ENCODE peak calls at places on chromosomes 2 and 18, in five cellular contexts. R, H, Q, L and I are unnamed samples.

GRCh38 chr18:75405341-75405740 is 22.2 kb downstream of the SMIM21 start:
- DNase-seq in L (no peak), H (no peak), Q (no peak), R (no peak), I (no peak)

GRCh38 chr2:109318150-109318948 is 189.3 kb downstream of the SH3RF3 start:
- DNase-seq in H (no peak), L (no peak), R (no peak), Q (no peak), I (no peak)

GRCh38 chr2:120441744-120442471 is 96.0 kb downstream of the INHBB start:
- DNase-seq in R (no peak), H (no peak), L (no peak), Q (no peak), I (peak)

GRCh38 chr18:9861933-9862332 is 23.8 kb upstream of the TXNDC2 start:
- DNase-seq in R (no peak), H (no peak), Q (no peak), L (no peak), I (no peak)

GRCh38 chr2:96842600-96842999 is 1.2 kb downstream of the ANKRD23 start:
- DNase-seq in H (no peak), L (no peak), Q (no peak), R (no peak), I (no peak)

GRCh38 chr2:133884739-133885381 is 316.6 kb upstream of the NCKAP5 start:
- DNase-seq in L (no peak), Q (no peak), H (no peak), R (no peak), I (no peak)

GRCh38 chr2:27494944-27495554 is at the start of gene FNDC4:
- DNase-seq in Q (no peak), L (no peak), R (no peak), H (no peak), I (no peak)

GRCh38 chr2:3959372-3959771 is 256.0 kb downstream of the DCDC2C start:
- DNase-seq in H (no peak), L (no peak), R (no peak), Q (peak), I (no peak)

GRCh38 chr2:179263460-179264237 is 983 bp downstream of the SESTD1 start:
- DNase-seq in H (peak), Q (peak), R (no peak), L (peak), I (peak)

GRCh38 chr18:58325521-58325908 is 281.5 kb downstream of the NEDD4L start:
- DNase-seq in L (no peak), Q (no peak), R (no peak), H (no peak), I (no peak)

GRCh38 chr2:209960676-209961630 is 41.5 kb upstream of the RPE start:
- DNase-seq in H (no peak), Q (peak), R (no peak), L (peak), I (peak)

GRCh38 chr2:23503682-23504081 is 118.7 kb downstream of the KLHL29 start:
- DNase-seq in R (no peak), L (no peak), Q (no peak), H (no peak), I (no peak)

GRCh38 chr18:49550621-49551020 is 11.2 kb upstream of the LIPG start:
- DNase-seq in H (no peak), L (no peak), Q (no peak), R (no peak), I (no peak)

GRCh38 chr2:43073373-43073772 is 153.0 kb downstream of the ZFP36L2 start:
- DNase-seq in R (no peak), H (no peak), Q (no peak), L (peak), I (no peak)

GRCh38 chr2:171160630-171161424 is at the start of gene TLK1:
- DNase-seq in Q (peak), H (peak), R (peak), L (peak), I (peak)

GRCh38 chr2:239813261-239814135 is 211.6 kb downstream of the NDUFA10 start:
- DNase-seq in H (no peak), L (no peak), Q (no peak), R (no peak), I (no peak)

GRCh38 chr18:58452392-58453166 is 176.3 kb downstream of the ALPK2 start:
- DNase-seq in R (no peak), L (no peak), Q (no peak), H (no peak), I (no peak)

GRCh38 chr2:200747668-200748618 is 63.8 kb upstream of the BZW1 start:
- DNase-seq in L (no peak), R (no peak), H (no peak), Q (no peak), I (no peak)

GRCh38 chr2:163157891-163158511 is 319.4 kb upstream of the KCNH7 start:
- DNase-seq in R (no peak), H (no peak), L (no peak), Q (no peak), I (no peak)

GRCh38 chr18:35039633-35040032 is 1.6 kb upstream of the MAPRE2 start:
- DNase-seq in Q (no peak), L (no peak), R (no peak), H (no peak), I (no peak)

GRCh38 chr2:70716951-70717350 is 51.0 kb downstream of the ADD2 start:
- DNase-seq in Q (no peak), R (no peak), L (no peak), H (no peak), I (no peak)

GRCh38 chr2:159971365-159972122 is 90.9 kb downstream of the PLA2R1 start:
- DNase-seq in L (peak), H (no peak), R (no peak), Q (no peak), I (no peak)

GRCh38 chr2:240873805-240874714 is 5.4 kb downstream of the AGXT start:
- DNase-seq in Q (no peak), R (no peak), H (no peak), L (no peak), I (no peak)

GRCh38 chr18:43271593-43272432 is 5.5 kb downstream of the SYT4 start:
- DNase-seq in L (peak), Q (no peak), H (no peak), R (no peak), I (no peak)

GRCh38 chr2:62114564-62114963 is 81.4 kb upstream of the B3GNT2 start:
- DNase-seq in H (no peak), L (no peak), Q (no peak), R (no peak), I (no peak)

GRCh38 chr2:118641711-118642110 is 205.7 kb downstream of the EN1 start:
- DNase-seq in R (no peak), H (no peak), Q (no peak), L (no peak), I (no peak)

GRCh38 chr2:59892398-59892797 is 661.1 kb downstream of the BCL11A start:
- DNase-seq in L (no peak), H (no peak), Q (no peak), R (no peak), I (no peak)

GRCh38 chr2:235402444-235402843 is 91.4 kb upstream of the AGAP1 start:
- DNase-seq in R (no peak), H (no peak), Q (no peak), L (no peak), I (no peak)

GRCh38 chr18:77133051-77133919 is 702 bp upstream of the MBP start:
- DNase-seq in Q (no peak), H (no peak), R (no peak), L (peak), I (no peak)

GRCh38 chr2:118989481-118989880 is 47.5 kb downstream of the MARCO start:
- DNase-seq in R (no peak), H (no peak), L (no peak), Q (no peak), I (no peak)

GRCh38 chr18:45136381-45137088 is 455.8 kb downstream of the SETBP1 start:
- DNase-seq in Q (no peak), L (no peak), H (no peak), R (no peak), I (no peak)

GRCh38 chr2:241272722-241273551 is 42.5 kb downstream of the HDLBP start:
- DNase-seq in L (peak), R (no peak), Q (peak), H (peak), I (peak)

GRCh38 chr2:64615844-64616536 is 37.7 kb downstream of the SERTAD2 start:
- DNase-seq in H (no peak), L (no peak), Q (no peak), R (no peak), I (no peak)

GRCh38 chr18:44098551-44099098 is 582.1 kb upstream of the SETBP1 start:
- DNase-seq in L (no peak), H (no peak), Q (no peak), R (no peak), I (no peak)

GRCh38 chr2:52874706-52875105 is 892.9 kb upstream of the CHAC2 start:
- DNase-seq in Q (no peak), L (no peak), H (no peak), R (no peak), I (no peak)

GRCh38 chr2:47070920-47071824 is 83.9 kb downstream of the STPG4 start:
- DNase-seq in Q (peak), R (no peak), L (peak), H (peak), I (peak)

GRCh38 chr2:106864051-106864450 is 21.9 kb downstream of the ST6GAL2 start:
- DNase-seq in R (no peak), L (no peak), H (no peak), Q (no peak), I (no peak)

GRCh38 chr2:149972039-149972438 is 384.5 kb upstream of the MMADHC start:
- DNase-seq in L (no peak), H (no peak), Q (no peak), R (no peak), I (no peak)

GRCh38 chr2:21268871-21269224 is 145.1 kb downstream of the TDRD15 start:
- DNase-seq in Q (no peak), L (no peak), H (no peak), R (no peak), I (no peak)